ENCODE peak calls at places on chromosomes 16 and 17, in four cellular contexts. One of them, this sample, is unnamed.

GRCh38 chr17:41939044-41939695 is 8.8 kb downstream of the ODAD4 start:
- DNase-seq in activated CD8-positive, alpha-beta memory T cell treated with anti-CD3 and anti-CD28 coated beads for 1 hour: no peak
- DNase-seq in G401: no peak
- DNase-seq in activated T-helper 1 cell treated with anti-CD3 and anti-CD28 coated beads, Interleukin-2, amount 50 U/mL, for 16 hours: no peak
- DNase-seq in this sample: no peak

GRCh38 chr16:54479546-54479945 is 193.0 kb upstream of the IRX3 start:
- DNase-seq in G401: no peak
- DNase-seq in activated CD8-positive, alpha-beta memory T cell treated with anti-CD3 and anti-CD28 coated beads for 1 hour: no peak
- DNase-seq in activated T-helper 1 cell treated with anti-CD3 and anti-CD28 coated beads, Interleukin-2, amount 50 U/mL, for 16 hours: no peak
- DNase-seq in this sample: no peak

GRCh38 chr17:15479697-15480096 is 12.3 kb upstream of the CDRT4 start:
- DNase-seq in G401: no peak
- DNase-seq in activated CD8-positive, alpha-beta memory T cell treated with anti-CD3 and anti-CD28 coated beads for 1 hour: no peak
- DNase-seq in activated T-helper 1 cell treated with anti-CD3 and anti-CD28 coated beads, Interleukin-2, amount 50 U/mL, for 16 hours: no peak
- DNase-seq in this sample: no peak

GRCh38 chr16:3745751-3746355 is 28.5 kb upstream of the TRAP1 start:
- DNase-seq in activated T-helper 1 cell treated with anti-CD3 and anti-CD28 coated beads, Interleukin-2, amount 50 U/mL, for 16 hours: no peak
- DNase-seq in activated CD8-positive, alpha-beta memory T cell treated with anti-CD3 and anti-CD28 coated beads for 1 hour: no peak
- DNase-seq in G401: no peak
- DNase-seq in this sample: no peak

GRCh38 chr16:2857451-2858244 is at the start of gene PRSS22:
- DNase-seq in activated CD8-positive, alpha-beta memory T cell treated with anti-CD3 and anti-CD28 coated beads for 1 hour: no peak
- DNase-seq in activated T-helper 1 cell treated with anti-CD3 and anti-CD28 coated beads, Interleukin-2, amount 50 U/mL, for 16 hours: no peak
- DNase-seq in G401: no peak
- DNase-seq in this sample: no peak

GRCh38 chr17:29251969-29252866 is 5.6 kb downstream of the CRYBA1 start:
- DNase-seq in G401: peak
- DNase-seq in activated CD8-positive, alpha-beta memory T cell treated with anti-CD3 and anti-CD28 coated beads for 1 hour: no peak
- DNase-seq in activated T-helper 1 cell treated with anti-CD3 and anti-CD28 coated beads, Interleukin-2, amount 50 U/mL, for 16 hours: no peak
- DNase-seq in this sample: no peak

GRCh38 chr16:2973081-2973480 is 3.9 kb downstream of the PAQR4 start:
- DNase-seq in activated T-helper 1 cell treated with anti-CD3 and anti-CD28 coated beads, Interleukin-2, amount 50 U/mL, for 16 hours: no peak
- DNase-seq in G401: peak
- DNase-seq in activated CD8-positive, alpha-beta memory T cell treated with anti-CD3 and anti-CD28 coated beads for 1 hour: no peak
- DNase-seq in this sample: no peak

GRCh38 chr17:50686494-50687199 is 21.1 kb downstream of the ANKRD40 start:
- DNase-seq in G401: no peak
- DNase-seq in activated T-helper 1 cell treated with anti-CD3 and anti-CD28 coated beads, Interleukin-2, amount 50 U/mL, for 16 hours: no peak
- DNase-seq in activated CD8-positive, alpha-beta memory T cell treated with anti-CD3 and anti-CD28 coated beads for 1 hour: no peak
- DNase-seq in this sample: no peak

GRCh38 chr17:7045492-7046126 is 1.7 kb upstream of the SLC16A11 start:
- DNase-seq in activated CD8-positive, alpha-beta memory T cell treated with anti-CD3 and anti-CD28 coated beads for 1 hour: no peak
- DNase-seq in activated T-helper 1 cell treated with anti-CD3 and anti-CD28 coated beads, Interleukin-2, amount 50 U/mL, for 16 hours: no peak
- DNase-seq in G401: peak
- DNase-seq in this sample: no peak

GRCh38 chr16:7550096-7550495 is 217.5 kb downstream of the RBFOX1 start:
- DNase-seq in G401: no peak
- DNase-seq in activated T-helper 1 cell treated with anti-CD3 and anti-CD28 coated beads, Interleukin-2, amount 50 U/mL, for 16 hours: no peak
- DNase-seq in activated CD8-positive, alpha-beta memory T cell treated with anti-CD3 and anti-CD28 coated beads for 1 hour: no peak
- DNase-seq in this sample: no peak

GRCh38 chr16:598823-599739 is 9.2 kb downstream of the RAB40C start:
- DNase-seq in activated T-helper 1 cell treated with anti-CD3 and anti-CD28 coated beads, Interleukin-2, amount 50 U/mL, for 16 hours: no peak
- DNase-seq in activated CD8-positive, alpha-beta memory T cell treated with anti-CD3 and anti-CD28 coated beads for 1 hour: no peak
- DNase-seq in G401: peak
- DNase-seq in this sample: no peak

GRCh38 chr16:3674513-3675295 is 20.2 kb downstream of the DNASE1 start:
- DNase-seq in G401: no peak
- DNase-seq in activated T-helper 1 cell treated with anti-CD3 and anti-CD28 coated beads, Interleukin-2, amount 50 U/mL, for 16 hours: no peak
- DNase-seq in activated CD8-positive, alpha-beta memory T cell treated with anti-CD3 and anti-CD28 coated beads for 1 hour: no peak
- DNase-seq in this sample: no peak

GRCh38 chr17:69142473-69142802 is 743 bp upstream of the ABCA6 start:
- DNase-seq in G401: no peak
- DNase-seq in activated T-helper 1 cell treated with anti-CD3 and anti-CD28 coated beads, Interleukin-2, amount 50 U/mL, for 16 hours: no peak
- DNase-seq in activated CD8-positive, alpha-beta memory T cell treated with anti-CD3 and anti-CD28 coated beads for 1 hour: no peak
- DNase-seq in this sample: no peak

GRCh38 chr17:82598256-82599011 is 49.8 kb downstream of the WDR45B start:
- DNase-seq in activated T-helper 1 cell treated with anti-CD3 and anti-CD28 coated beads, Interleukin-2, amount 50 U/mL, for 16 hours: no peak
- DNase-seq in activated CD8-positive, alpha-beta memory T cell treated with anti-CD3 and anti-CD28 coated beads for 1 hour: no peak
- DNase-seq in G401: no peak
- DNase-seq in this sample: no peak

GRCh38 chr17:82648761-82649474 is 674 bp upstream of the WDR45B start:
- DNase-seq in G401: no peak
- DNase-seq in activated CD8-positive, alpha-beta memory T cell treated with anti-CD3 and anti-CD28 coated beads for 1 hour: no peak
- DNase-seq in activated T-helper 1 cell treated with anti-CD3 and anti-CD28 coated beads, Interleukin-2, amount 50 U/mL, for 16 hours: peak
- DNase-seq in this sample: peak

GRCh38 chr17:9371019-9371418 is 204.6 kb downstream of the STX8 start:
- DNase-seq in G401: no peak
- DNase-seq in activated CD8-positive, alpha-beta memory T cell treated with anti-CD3 and anti-CD28 coated beads for 1 hour: no peak
- DNase-seq in activated T-helper 1 cell treated with anti-CD3 and anti-CD28 coated beads, Interleukin-2, amount 50 U/mL, for 16 hours: no peak
- DNase-seq in this sample: no peak

GRCh38 chr17:76816590-76817135 is 51.5 kb upstream of the MGAT5B start:
- DNase-seq in activated CD8-positive, alpha-beta memory T cell treated with anti-CD3 and anti-CD28 coated beads for 1 hour: peak
- DNase-seq in activated T-helper 1 cell treated with anti-CD3 and anti-CD28 coated beads, Interleukin-2, amount 50 U/mL, for 16 hours: peak
- DNase-seq in G401: peak
- DNase-seq in this sample: peak

GRCh38 chr17:78839173-78839761 is 1.3 kb downstream of the USP36 start:
- DNase-seq in activated CD8-positive, alpha-beta memory T cell treated with anti-CD3 and anti-CD28 coated beads for 1 hour: no peak
- DNase-seq in activated T-helper 1 cell treated with anti-CD3 and anti-CD28 coated beads, Interleukin-2, amount 50 U/mL, for 16 hours: no peak
- DNase-seq in G401: no peak
- DNase-seq in this sample: no peak

GRCh38 chr17:3526491-3526890 is 31.1 kb downstream of the TRPV3 start:
- DNase-seq in activated CD8-positive, alpha-beta memory T cell treated with anti-CD3 and anti-CD28 coated beads for 1 hour: no peak
- DNase-seq in activated T-helper 1 cell treated with anti-CD3 and anti-CD28 coated beads, Interleukin-2, amount 50 U/mL, for 16 hours: no peak
- DNase-seq in G401: no peak
- DNase-seq in this sample: no peak